ENCODE peak calls at places on chromosomes 11 and 22, in seven cellular contexts. F is Caco-2, G is lower leg skin, M is tibial artery, S is fibroblast of mammary gland, B is GM23338, N is A549. Q is an unnamed sample.

GRCh38 chr22:17369553-17370035 is 334 bp downstream of the CECR2 start:
- DNase-seq in B (peak; percentile 71), G (no peak), F (peak; percentile 39), N (no peak), M (no peak), S (no peak), Q (no peak)

GRCh38 chr11:2390871-2391662 is 9.5 kb upstream of the TSSC4 start:
- DNase-seq in M (no peak), N (peak; percentile 31), B (no peak), S (peak; percentile 84), G (no peak), F (no peak), Q (no peak)

GRCh38 chr11:60948251-60948650 is 3.7 kb downstream of the SLC15A3 start:
- DNase-seq in N (no peak), F (no peak), S (no peak), B (no peak), G (no peak), M (no peak), Q (no peak)

GRCh38 chr22:20607157-20607907 is 99.9 kb downstream of the MED15 start:
- DNase-seq in S (no peak), F (no peak), N (no peak), M (no peak), B (peak; percentile 27), G (no peak), Q (no peak)

GRCh38 chr11:47216141-47216798 is 1.5 kb downstream of the DDB2 start:
- DNase-seq in G (peak; percentile 57), F (no peak), M (peak; percentile 45), B (no peak), S (peak; percentile 79), N (peak; percentile 62), Q (no peak)

GRCh38 chr11:79414644-79415317 is 26.0 kb downstream of the TENM4 start:
- DNase-seq in M (no peak), N (no peak), F (no peak), S (peak; percentile 85), B (no peak), G (no peak), Q (peak; percentile 86)

GRCh38 chr11:8728566-8728965 is 46.0 kb downstream of the RPL27A start:
- DNase-seq in S (peak; percentile 51), B (no peak), M (no peak), G (no peak), F (no peak), N (no peak), Q (no peak)

GRCh38 chr11:101442171-101442570 is 141.6 kb downstream of the TRPC6 start:
- DNase-seq in B (no peak), F (no peak), N (no peak), G (no peak), M (no peak), S (peak; percentile 33), Q (no peak)

GRCh38 chr11:10072142-10072541 is 221.9 kb downstream of the SBF2 start:
- DNase-seq in M (no peak), N (no peak), S (peak; percentile 53), G (no peak), F (no peak), B (no peak), Q (no peak)

GRCh38 chr22:45995405-45996101 is 18.6 kb upstream of the WNT7B start:
- DNase-seq in N (no peak), M (no peak), G (no peak), B (no peak), S (no peak), F (no peak), Q (no peak)

GRCh38 chr11:120526241-120526640 is 14.7 kb downstream of the GRIK4 start:
- DNase-seq in F (no peak), M (no peak), G (no peak), S (no peak), B (no peak), N (no peak), Q (no peak)

GRCh38 chr22:23608583-23608982 is 23.5 kb downstream of the DRICH1 start:
- DNase-seq in M (no peak), F (peak; percentile 53), S (no peak), G (no peak), B (peak; percentile 73), N (no peak), Q (no peak)

GRCh38 chr22:37043828-37044538 is 7.6 kb upstream of the KCTD17 start:
- DNase-seq in N (peak; percentile 86), G (peak; percentile 45), S (peak; percentile 30), F (peak; percentile 88), B (peak; percentile 68), M (no peak), Q (no peak)

GRCh38 chr11:26522912-26523610 is 49.0 kb downstream of the MUC15 start:
- DNase-seq in B (peak; percentile 90), N (no peak), M (no peak), G (no peak), S (peak; percentile 68), F (peak; percentile 28), Q (peak; percentile 1)
- H3K4me3 ChIP-seq in B (peak overlapping the region; percentile 37), N (no peak overlapping the region), M (no peak overlapping the region), G (no peak overlapping the region), S (no peak overlapping the region), F (no peak overlapping the region), Q (no peak overlapping the region)

GRCh38 chr11:130737041-130737830 is 179.0 kb downstream of the SNX19 start:
- DNase-seq in M (no peak), B (no peak), S (no peak), N (no peak), G (no peak), F (no peak), Q (no peak)
- TF ChIP-seq CTCF in M (no peak), B (no peak), S (no peak), N (no peak), G (no peak), F (no peak), Q (no peak)

DNA sequence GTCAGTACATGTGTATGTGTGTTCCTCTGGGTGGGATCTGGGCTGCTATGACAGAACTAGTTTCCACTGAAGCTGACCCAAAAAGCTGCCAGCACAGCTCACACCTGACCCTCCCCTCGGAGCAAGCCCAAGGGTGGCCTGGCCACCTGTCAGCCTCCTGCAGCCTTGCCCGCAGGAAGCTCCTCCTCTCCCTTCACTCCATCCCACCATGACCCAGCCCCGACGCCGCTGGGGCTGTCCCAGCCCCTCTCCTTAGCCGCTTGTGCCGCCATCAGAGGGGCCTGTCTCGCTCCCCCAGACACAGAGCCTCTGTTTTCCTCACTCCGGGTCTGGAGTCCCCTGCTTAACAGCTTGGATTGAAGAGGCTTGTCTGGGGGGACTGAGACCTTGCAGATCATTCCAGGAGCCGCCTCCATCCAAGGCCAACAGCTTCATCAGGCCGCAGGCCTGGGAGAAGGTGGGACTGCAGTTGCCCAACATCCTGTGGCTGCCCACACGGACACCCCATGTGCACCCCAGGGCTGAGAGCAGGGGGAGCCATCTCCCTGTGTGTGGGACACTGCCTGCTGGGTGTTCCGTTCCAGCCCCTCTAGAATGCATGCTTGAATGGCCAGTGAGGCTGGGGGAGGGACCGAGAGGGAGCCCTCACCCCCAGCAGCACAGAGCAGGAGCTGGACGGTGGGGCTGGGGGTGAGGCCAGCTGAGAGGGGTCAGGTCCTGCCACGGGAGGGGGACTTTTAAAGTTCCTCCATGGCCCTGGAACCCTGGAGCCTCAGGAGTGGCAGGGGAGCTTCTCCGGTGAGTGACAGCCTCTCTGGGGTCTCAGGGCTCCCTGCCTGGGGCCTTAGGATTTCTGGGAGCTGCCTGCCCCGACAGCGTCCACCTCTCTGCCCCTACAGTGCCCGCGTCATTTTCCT is 696 bp downstream of the MRGPRF start:
- DNase-seq in G (no peak), B (peak; percentile 34), N (no peak), M (peak; percentile 55), F (no peak), S (peak; percentile 56), Q (no peak)
- H3K4me3 ChIP-seq in G (peak overlapping the region; percentile 14), B (peak overlapping the region; percentile 65), N (no peak overlapping the region), M (peak overlapping the region; percentile 70), F (no peak overlapping the region), S (peak overlapping the region; percentile 50), Q (no peak overlapping the region)

GRCh38 chr11:11545285-11546275 is 76.2 kb downstream of the GALNT18 start:
- DNase-seq in F (no peak), B (peak; percentile 24), S (no peak), G (no peak), N (no peak), M (no peak), Q (no peak)
- TF ChIP-seq CTCF in F (no peak), B (no peak), S (no peak), G (no peak), N (no peak), M (no peak), Q (no peak)

DNA sequence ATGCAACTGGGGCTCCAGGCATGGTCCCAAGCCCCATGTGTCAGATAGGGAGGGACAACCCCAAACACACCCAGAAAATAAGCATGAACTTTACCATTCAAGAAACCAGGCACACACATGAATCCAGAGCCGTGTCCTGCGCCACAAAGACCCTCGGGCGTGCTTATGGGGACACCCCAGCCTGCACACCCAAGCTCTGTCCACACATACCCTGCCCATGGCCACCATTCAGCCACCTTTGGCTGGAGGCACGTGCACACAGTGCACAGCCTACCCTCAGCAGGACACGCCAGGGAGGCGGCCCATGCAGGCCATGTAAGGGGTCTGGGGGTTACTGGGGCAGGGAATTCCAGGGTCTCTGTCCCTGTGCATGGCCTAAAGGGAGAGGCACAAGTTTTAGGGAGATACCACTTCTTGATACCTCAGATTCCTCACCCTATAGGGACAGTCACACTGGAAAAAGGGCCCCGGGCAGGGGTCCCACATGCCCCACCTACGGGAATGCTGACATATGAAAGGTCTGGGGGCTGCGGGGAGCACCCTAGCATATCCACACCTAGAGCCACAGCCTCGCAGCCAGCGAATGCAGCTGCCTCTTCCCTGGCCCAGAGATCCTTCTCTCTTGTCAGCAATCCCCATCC is 20.6 kb downstream of the PACSIN2 start:
- DNase-seq in S (no peak), M (no peak), G (no peak), N (no peak), B (no peak), F (peak; percentile 35), Q (no peak)
- H3K4me3 ChIP-seq in S (peak overlapping the region; percentile 27), M (peak overlapping the region; percentile 50), G (no peak overlapping the region), N (peak overlapping the region; percentile 52), B (no peak overlapping the region), F (peak overlapping the region; percentile 28), Q (peak overlapping the region; percentile 51)

GRCh38 chr22:41052661-41053490 is 39.5 kb upstream of the EP300 start:
- DNase-seq in G (no peak), N (no peak), M (no peak), B (no peak), F (peak; percentile 49), S (peak; percentile 13), Q (peak; percentile 26)

GRCh38 chr22:41048791-41049717 is 43.3 kb upstream of the EP300 start:
- DNase-seq in N (no peak), F (peak; percentile 88), S (peak; percentile 60), M (peak; percentile 75), B (peak; percentile 64), G (peak; percentile 34), Q (no peak)

GRCh38 chr22:41047741-41048140 is 44.7 kb upstream of the EP300 start:
- DNase-seq in G (no peak), S (peak; percentile 7), F (no peak), M (no peak), B (no peak), N (no peak), Q (no peak)

DNA sequence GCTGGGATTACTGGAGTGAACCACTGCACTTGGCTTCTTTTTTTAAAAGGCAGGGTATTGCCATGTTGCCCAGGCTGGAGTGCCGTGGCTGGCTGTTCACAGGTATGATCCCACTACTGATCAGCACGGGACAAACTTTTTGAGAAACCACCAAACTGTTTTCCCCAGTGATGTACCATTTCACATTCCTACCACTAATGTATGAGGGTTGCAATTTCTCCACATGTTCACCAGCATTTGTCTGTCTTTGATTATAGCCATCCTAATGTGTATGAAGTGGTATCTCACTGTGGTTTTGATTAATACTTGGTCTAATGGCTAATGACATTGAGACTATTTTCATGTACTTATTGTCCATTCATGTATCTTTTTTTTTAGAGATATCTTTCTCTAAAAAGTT is 41.5 kb upstream of the EP300 start:
- DNase-seq in M (no peak), F (no peak), N (no peak), G (no peak), B (no peak), S (peak; percentile 30), Q (no peak)
- TF ChIP-seq CTCF in M (no peak), F (no peak), N (no peak), G (no peak), B (no peak), S (peak; percentile 23), Q (peak; percentile 9)

Q was measured in epithelial cell of proximal tubule.